ENCODE peak calls at places on chromosomes 4 and X, in five cellular contexts. N is progenitor cell of endocrine pancreas, H is NCI-H2171 treated with DMSO at 0.1 percent for 48 hours, D is sigmoid colon, I is GM23248. M is an unnamed sample.

GRCh38 chr4:47510506-47511143 is 25.6 kb downstream of the ATP10D start:
- DNase-seq in N (no peak), I (peak), H (no peak), D (no peak), M (peak)

GRCh38 chrX:9534686-9535085 is 69.8 kb downstream of the TBL1X start:
- DNase-seq in I (peak), D (no peak), H (no peak), N (no peak), M (peak)

GRCh38 chr4:101345596-101346311 is 1.6 kb downstream of the PPP3CA start:
- DNase-seq in H (peak), N (peak), D (peak), I (peak), M (peak)

GRCh38 chr4:65096630-65097029 is 573.7 kb downstream of the EPHA5 start:
- DNase-seq in N (no peak), H (no peak), D (no peak), I (no peak), M (no peak)

GRCh38 chrX:3160771-3161170 is 119.5 kb downstream of the ARSF start:
- DNase-seq in N (no peak), I (no peak), H (no peak), D (no peak), M (no peak)

GRCh38 chr4:154660052-154660451 is 47.6 kb upstream of the FGG start:
- DNase-seq in N (no peak), I (no peak), D (no peak), H (no peak), M (peak)

GRCh38 chrX:40109288-40110008 is 11.7 kb upstream of the BCOR start:
- DNase-seq in N (peak), D (peak), I (peak), H (peak), M (peak)

GRCh38 chr4:119690871-119691270 is 62.3 kb upstream of the PDE5A start:
- DNase-seq in H (no peak), N (no peak), I (no peak), D (no peak), M (no peak)

GRCh38 chr4:176896211-176896610 is 103.5 kb upstream of the VEGFC start:
- DNase-seq in N (no peak), H (no peak), I (no peak), D (no peak), M (no peak)

GRCh38 chrX:65687367-65687766 is 19.9 kb downstream of the MSN start:
- DNase-seq in D (no peak), I (no peak), H (no peak), N (no peak), M (no peak)

GRCh38 chr4:20554134-20554533 is 146.1 kb upstream of the PACRGL start:
- DNase-seq in I (no peak), H (no peak), D (no peak), N (no peak), M (no peak)

M was measured in fibroblast of the aortic adventitia.